ENCODE peak calls at places on chromosome 21, in ten cellular contexts. O is C1 segment of cervical spinal cord, R is AG09309, Q is heart left ventricle, U is stromal cell of bone marrow, L is fibroblast of pulmonary artery, E is cardiac fibroblast, M is T-helper 17 cell, S is MM.1S, Y is NCI-H1105. A is an unnamed sample.

GRCh38 chr21:31335957-31336738 is 7.9 kb downstream of the TIAM1 start:
- DNase-seq in Y (no peak), L (peak), R (peak), M (no peak), E (peak), U (peak), S (no peak), O (no peak), Q (peak), A (peak)

GRCh38 chr21:35540950-35541632 is 492.0 kb upstream of the RUNX1 start:
- DNase-seq in R (no peak), Y (peak), L (no peak), M (no peak), S (no peak), Q (no peak), E (no peak), O (no peak), U (no peak), A (no peak)

GRCh38 chr21:26674324-26674723 is 101.2 kb upstream of the CYYR1 start:
- DNase-seq in R (no peak), Y (no peak), O (no peak), S (no peak), U (no peak), M (no peak), Q (no peak), L (no peak), E (no peak), A (no peak)

GRCh38 chr21:21085206-21085605 is 87.0 kb downstream of the NCAM2 start:
- DNase-seq in Y (no peak), E (no peak), U (no peak), Q (no peak), R (no peak), L (no peak), M (no peak), O (no peak), S (no peak), A (no peak)

GRCh38 chr21:40178726-40179125 is 311.5 kb downstream of the PCP4 start:
- DNase-seq in L (no peak), M (no peak), R (no peak), S (no peak), U (no peak), O (no peak), Q (no peak), Y (no peak), E (no peak), A (no peak)

GRCh38 chr21:35646606-35647005 is 413.7 kb downstream of the SETD4 start:
- DNase-seq in Y (no peak), Q (no peak), S (no peak), M (no peak), R (no peak), L (no peak), E (no peak), U (peak), O (no peak), A (no peak)

GRCh38 chr21:16473965-16474364 is 744.2 kb downstream of the USP25 start:
- DNase-seq in R (no peak), S (no peak), U (no peak), Q (no peak), M (no peak), E (peak), Y (no peak), L (peak), O (no peak), A (no peak)

GRCh38 chr21:34344058-34344425 is 19.8 kb upstream of the KCNE2 start:
- DNase-seq in O (no peak), Q (no peak), U (no peak), R (no peak), S (no peak), E (no peak), Y (no peak), L (no peak), M (no peak), A (no peak)

GRCh38 chr21:35359076-35359475 is 310.0 kb upstream of the RUNX1 start:
- DNase-seq in U (no peak), O (no peak), M (no peak), L (no peak), Q (no peak), E (peak), Y (no peak), R (no peak), S (no peak), A (no peak)

GRCh38 chr21:25813917-25814316 is 79.1 kb downstream of the GABPA start:
- DNase-seq in R (no peak), S (no peak), O (no peak), E (no peak), M (no peak), Q (no peak), U (no peak), Y (no peak), L (no peak), A (no peak)

GRCh38 chr21:17539743-17540341 is 27.0 kb downstream of the CXADR start:
- DNase-seq in U (no peak), O (no peak), E (no peak), M (no peak), Q (no peak), S (no peak), Y (no peak), L (no peak), R (no peak), A (no peak)

GRCh38 chr21:35922618-35923017 is 137.7 kb downstream of the SETD4 start:
- DNase-seq in Q (no peak), U (no peak), O (no peak), S (no peak), L (no peak), E (no peak), Y (no peak), R (peak), M (no peak), A (no peak)

GRCh38 chr21:32007461-32007860 is 134.6 kb downstream of the HUNK start:
- DNase-seq in Y (no peak), E (no peak), L (no peak), Q (no peak), R (peak), O (no peak), M (no peak), S (no peak), U (peak), A (peak)

GRCh38 chr21:45289655-45290515 is 2.2 kb upstream of the POFUT2 start:
- DNase-seq in Y (no peak), S (no peak), Q (no peak), U (no peak), R (no peak), M (no peak), L (peak), E (no peak), O (no peak), A (no peak)

GRCh38 chr21:39117571-39117970 is 65.7 kb downstream of the PSMG1 start:
- DNase-seq in M (no peak), R (no peak), Y (no peak), Q (no peak), O (no peak), U (no peak), L (no peak), E (no peak), S (no peak), A (no peak)

GRCh38 chr21:35840197-35840799 is 220.0 kb downstream of the SETD4 start:
- DNase-seq in O (no peak), Q (peak), M (no peak), Y (peak), R (peak), L (peak), U (peak), E (peak), S (peak), A (peak)

GRCh38 chr21:31721381-31721780 is 10.5 kb downstream of the SCAF4 start:
- DNase-seq in L (no peak), E (no peak), R (no peak), U (no peak), S (no peak), O (no peak), Y (no peak), M (no peak), Q (no peak), A (no peak)

GRCh38 chr21:16863541-16863940 is 649.3 kb upstream of the CXADR start:
- DNase-seq in S (no peak), Y (no peak), Q (no peak), E (no peak), O (no peak), M (no peak), R (no peak), U (no peak), L (no peak), A (no peak)

GRCh38 chr21:17467392-17467791 is 45.5 kb upstream of the CXADR start:
- DNase-seq in U (no peak), M (no peak), R (no peak), O (no peak), Q (no peak), S (no peak), L (peak), Y (no peak), E (peak), A (no peak)

GRCh38 chr21:33650230-33650629 is 7.9 kb downstream of the ITSN1 start:
- DNase-seq in S (no peak), L (no peak), M (no peak), O (no peak), R (no peak), Q (no peak), E (no peak), Y (no peak), U (no peak), A (no peak)

GRCh38 chr21:45283019-45283610 is 4.6 kb downstream of the POFUT2 start:
- DNase-seq in M (no peak), Y (no peak), S (no peak), Q (no peak), U (no peak), R (no peak), O (no peak), L (no peak), E (no peak), A (no peak)

GRCh38 chr21:45427331-45428271 is 22.6 kb downstream of the COL18A1 start:
- DNase-seq in Q (no peak), L (peak), Y (no peak), M (no peak), U (peak), R (peak), O (no peak), S (no peak), E (peak), A (peak)

GRCh38 chr21:29164330-29164942 is 34.0 kb downstream of the MAP3K7CL start:
- DNase-seq in U (peak), Q (no peak), M (no peak), L (peak), O (no peak), E (peak), R (peak), S (peak), Y (peak), A (peak)

GRCh38 chr21:21688877-21689276 is 690.7 kb downstream of the NCAM2 start:
- DNase-seq in Q (no peak), Y (peak), L (peak), S (peak), E (peak), U (no peak), R (no peak), M (no peak), O (no peak), A (no peak)

GRCh38 chr21:36891692-36892091 is 74.8 kb downstream of the HLCS start:
- DNase-seq in O (no peak), S (no peak), Q (no peak), L (no peak), M (no peak), U (no peak), Y (no peak), R (peak), E (no peak), A (no peak)

GRCh38 chr21:37631319-37632117 is 264.9 kb downstream of the DYRK1A start:
- DNase-seq in R (no peak), O (no peak), U (no peak), L (peak), M (no peak), Q (no peak), S (peak), Y (no peak), E (no peak), A (no peak)

GRCh38 chr21:45135868-45136267 is 61.5 kb downstream of the ADARB1 start:
- DNase-seq in R (no peak), L (no peak), Q (no peak), S (no peak), E (no peak), M (no peak), O (no peak), Y (no peak), U (no peak), A (no peak)

A was measured in HS-5.